ENCODE peak calls at places on chromosomes 2 and 18, in eight cellular contexts. One of them, this sample, is unnamed.

GRCh38 chr2:191061381-191061982 is 47.5 kb upstream of the STAT1 start:
- DNase-seq in HCT116: no peak
- DNase-seq in NCI-H774: no peak
- DNase-seq in NCI-H1417: no peak
- DNase-seq in HTR-8/SVneo: no peak
- DNase-seq in bronchial epithelial cell: no peak
- DNase-seq in GM10248: no peak
- DNase-seq in EH: no peak
- DNase-seq in this sample: no peak

GRCh38 chr2:229104863-229105468 is 166.1 kb downstream of the PID1 start:
- DNase-seq in HCT116: no peak
- DNase-seq in HTR-8/SVneo: no peak
- DNase-seq in NCI-H774: no peak
- DNase-seq in bronchial epithelial cell: no peak
- DNase-seq in GM10248: no peak
- DNase-seq in NCI-H1417: no peak
- DNase-seq in EH: no peak
- DNase-seq in this sample: no peak

GRCh38 chr2:18790465-18791171 is 201.2 kb upstream of the NT5C1B start:
- DNase-seq in EH: no peak
- DNase-seq in bronchial epithelial cell: no peak
- DNase-seq in HCT116: no peak
- DNase-seq in GM10248: no peak
- DNase-seq in HTR-8/SVneo: no peak
- DNase-seq in NCI-H1417: no peak
- DNase-seq in NCI-H774: no peak
- DNase-seq in this sample: no peak

GRCh38 chr2:43576983-43577892 is 18.6 kb downstream of the THADA start:
- DNase-seq in NCI-H774: no peak
- DNase-seq in bronchial epithelial cell: peak
- DNase-seq in GM10248: peak
- DNase-seq in HTR-8/SVneo: peak
- DNase-seq in NCI-H1417: peak
- DNase-seq in HCT116: no peak
- DNase-seq in EH: peak
- DNase-seq in this sample: peak

GRCh38 chr2:119888673-119889072 is 124.2 kb upstream of the EPB41L5 start:
- DNase-seq in NCI-H1417: no peak
- DNase-seq in bronchial epithelial cell: no peak
- DNase-seq in HCT116: no peak
- DNase-seq in EH: peak
- DNase-seq in HTR-8/SVneo: peak
- DNase-seq in GM10248: no peak
- DNase-seq in NCI-H774: no peak
- DNase-seq in this sample: no peak

GRCh38 chr2:240203842-240204270 is 63.4 kb upstream of the OTOS start:
- DNase-seq in NCI-H1417: no peak
- DNase-seq in HTR-8/SVneo: no peak
- DNase-seq in GM10248: no peak
- DNase-seq in bronchial epithelial cell: no peak
- DNase-seq in NCI-H774: no peak
- DNase-seq in HCT116: no peak
- DNase-seq in EH: no peak
- DNase-seq in this sample: no peak

GRCh38 chr2:71787476-71788185 is 334.3 kb downstream of the DYSF start:
- DNase-seq in NCI-H774: no peak
- DNase-seq in bronchial epithelial cell: no peak
- DNase-seq in NCI-H1417: no peak
- DNase-seq in HTR-8/SVneo: no peak
- DNase-seq in GM10248: no peak
- DNase-seq in EH: peak
- DNase-seq in HCT116: no peak
- DNase-seq in this sample: no peak

GRCh38 chr2:109406301-109406700 is 207.5 kb downstream of the SEPTIN10 start:
- DNase-seq in NCI-H1417: no peak
- DNase-seq in GM10248: no peak
- DNase-seq in HTR-8/SVneo: no peak
- DNase-seq in HCT116: no peak
- DNase-seq in EH: no peak
- DNase-seq in NCI-H774: no peak
- DNase-seq in bronchial epithelial cell: peak
- DNase-seq in this sample: no peak

GRCh38 chr2:56113571-56113970 is 70.2 kb upstream of the CCDC85A start:
- DNase-seq in HCT116: no peak
- DNase-seq in bronchial epithelial cell: no peak
- DNase-seq in HTR-8/SVneo: no peak
- DNase-seq in GM10248: no peak
- DNase-seq in NCI-H774: no peak
- DNase-seq in EH: no peak
- DNase-seq in NCI-H1417: no peak
- DNase-seq in this sample: no peak

GRCh38 chr18:55101458-55101824 is 142.2 kb upstream of the CCDC68 start:
- DNase-seq in NCI-H1417: no peak
- DNase-seq in GM10248: no peak
- DNase-seq in HCT116: no peak
- DNase-seq in bronchial epithelial cell: no peak
- DNase-seq in NCI-H774: no peak
- DNase-seq in HTR-8/SVneo: no peak
- DNase-seq in EH: no peak
- DNase-seq in this sample: no peak

GRCh38 chr18:3062798-3063563 is 50.0 kb upstream of the LPIN2 start:
- DNase-seq in GM10248: peak
- DNase-seq in HTR-8/SVneo: no peak
- DNase-seq in EH: peak
- DNase-seq in NCI-H774: peak
- DNase-seq in HCT116: peak
- DNase-seq in NCI-H1417: peak
- DNase-seq in bronchial epithelial cell: peak
- DNase-seq in this sample: peak

GRCh38 chr2:130883520-130883919 is 46.8 kb downstream of the ARHGEF4 start:
- DNase-seq in NCI-H774: no peak
- DNase-seq in HCT116: no peak
- DNase-seq in EH: no peak
- DNase-seq in HTR-8/SVneo: no peak
- DNase-seq in bronchial epithelial cell: no peak
- DNase-seq in GM10248: no peak
- DNase-seq in NCI-H1417: no peak
- DNase-seq in this sample: no peak

GRCh38 chr2:192203876-192204275 is 9.1 kb upstream of the TMEFF2 start:
- DNase-seq in HTR-8/SVneo: no peak
- DNase-seq in NCI-H1417: no peak
- DNase-seq in GM10248: no peak
- DNase-seq in NCI-H774: no peak
- DNase-seq in EH: no peak
- DNase-seq in bronchial epithelial cell: no peak
- DNase-seq in HCT116: no peak
- DNase-seq in this sample: no peak

GRCh38 chr2:72211777-72212515 is 64.3 kb upstream of the CYP26B1 start:
- DNase-seq in bronchial epithelial cell: no peak
- DNase-seq in HCT116: no peak
- DNase-seq in NCI-H774: no peak
- DNase-seq in NCI-H1417: no peak
- DNase-seq in GM10248: no peak
- DNase-seq in EH: peak
- DNase-seq in HTR-8/SVneo: no peak
- DNase-seq in this sample: no peak

GRCh38 chr2:231866450-231866849 is 59.7 kb downstream of the NPPC start:
- DNase-seq in HCT116: no peak
- DNase-seq in bronchial epithelial cell: no peak
- DNase-seq in GM10248: no peak
- DNase-seq in HTR-8/SVneo: no peak
- DNase-seq in NCI-H1417: no peak
- DNase-seq in EH: no peak
- DNase-seq in NCI-H774: no peak
- DNase-seq in this sample: no peak

GRCh38 chr2:25076749-25077148 is 34.9 kb downstream of the EFR3B start:
- DNase-seq in EH: no peak
- DNase-seq in HCT116: no peak
- DNase-seq in GM10248: no peak
- DNase-seq in bronchial epithelial cell: no peak
- DNase-seq in NCI-H1417: peak
- DNase-seq in HTR-8/SVneo: no peak
- DNase-seq in NCI-H774: no peak
- DNase-seq in this sample: no peak

GRCh38 chr18:10518595-10519273 is 7.1 kb upstream of the NAPG start:
- DNase-seq in HTR-8/SVneo: no peak
- DNase-seq in GM10248: no peak
- DNase-seq in EH: peak
- DNase-seq in bronchial epithelial cell: no peak
- DNase-seq in NCI-H1417: peak
- DNase-seq in NCI-H774: no peak
- DNase-seq in HCT116: no peak
- DNase-seq in this sample: no peak

This sample was measured in MM.1S.